ENCODE peak calls at places on chromosomes 16 and 17, in eight cellular contexts. One of them, this sample, is unnamed.

GRCh38 chr16:35687071-35687470 is 2227.7 kb downstream of the TP53TG3F start:
- DNase-seq in NCI-H2171: no peak
- DNase-seq in NCI-H1417: no peak
- DNase-seq in neural crest cell: no peak
- DNase-seq in stimulated activated CD4-positive, alpha-beta T cell treated with anti-CD3 and anti-CD28 coated beads, Interleukin-12 subunit alpha, Interleukin-12 subunit beta, amount 100 ng/mL, for 24 hours: no peak
- DNase-seq in HFF-Myc: no peak
- DNase-seq in iris pigment epithelial cell: no peak
- DNase-seq in stromal cell of bone marrow: no peak
- DNase-seq in this sample: no peak

GRCh38 chr16:56102159-56102798 is 89.0 kb upstream of the GNAO1 start:
- DNase-seq in NCI-H2171: peak
- DNase-seq in NCI-H1417: peak
- DNase-seq in neural crest cell: no peak
- DNase-seq in stimulated activated CD4-positive, alpha-beta T cell treated with anti-CD3 and anti-CD28 coated beads, Interleukin-12 subunit alpha, Interleukin-12 subunit beta, amount 100 ng/mL, for 24 hours: no peak
- DNase-seq in HFF-Myc: no peak
- DNase-seq in iris pigment epithelial cell: no peak
- DNase-seq in stromal cell of bone marrow: peak
- DNase-seq in this sample: no peak

GRCh38 chr16:47058295-47059086 is 85.0 kb upstream of the DNAJA2 start:
- DNase-seq in NCI-H2171: no peak
- DNase-seq in NCI-H1417: no peak
- DNase-seq in neural crest cell: no peak
- DNase-seq in stimulated activated CD4-positive, alpha-beta T cell treated with anti-CD3 and anti-CD28 coated beads, Interleukin-12 subunit alpha, Interleukin-12 subunit beta, amount 100 ng/mL, for 24 hours: no peak
- DNase-seq in HFF-Myc: no peak
- DNase-seq in iris pigment epithelial cell: no peak
- DNase-seq in stromal cell of bone marrow: no peak
- DNase-seq in this sample: peak

GRCh38 chr16:28082624-28083023 is 19.1 kb upstream of the GSG1L start:
- DNase-seq in NCI-H2171: no peak
- DNase-seq in NCI-H1417: no peak
- DNase-seq in neural crest cell: no peak
- DNase-seq in stimulated activated CD4-positive, alpha-beta T cell treated with anti-CD3 and anti-CD28 coated beads, Interleukin-12 subunit alpha, Interleukin-12 subunit beta, amount 100 ng/mL, for 24 hours: no peak
- DNase-seq in HFF-Myc: no peak
- DNase-seq in iris pigment epithelial cell: peak
- DNase-seq in stromal cell of bone marrow: no peak
- DNase-seq in this sample: no peak

GRCh38 chr17:49817993-49818392 is 29.5 kb downstream of the KAT7 start:
- DNase-seq in NCI-H2171: no peak
- DNase-seq in NCI-H1417: no peak
- DNase-seq in neural crest cell: no peak
- DNase-seq in stimulated activated CD4-positive, alpha-beta T cell treated with anti-CD3 and anti-CD28 coated beads, Interleukin-12 subunit alpha, Interleukin-12 subunit beta, amount 100 ng/mL, for 24 hours: no peak
- DNase-seq in HFF-Myc: no peak
- DNase-seq in iris pigment epithelial cell: no peak
- DNase-seq in stromal cell of bone marrow: no peak
- DNase-seq in this sample: no peak

GRCh38 chr16:51569204-51569911 is 418.3 kb upstream of the SALL1 start:
- DNase-seq in NCI-H2171: no peak
- DNase-seq in NCI-H1417: no peak
- DNase-seq in neural crest cell: no peak
- DNase-seq in stimulated activated CD4-positive, alpha-beta T cell treated with anti-CD3 and anti-CD28 coated beads, Interleukin-12 subunit alpha, Interleukin-12 subunit beta, amount 100 ng/mL, for 24 hours: no peak
- DNase-seq in HFF-Myc: no peak
- DNase-seq in iris pigment epithelial cell: peak
- DNase-seq in stromal cell of bone marrow: no peak
- DNase-seq in this sample: peak

GRCh38 chr16:50666658-50667496 is 14.2 kb downstream of the SNX20 start:
- DNase-seq in NCI-H2171: no peak
- DNase-seq in NCI-H1417: no peak
- DNase-seq in neural crest cell: no peak
- DNase-seq in stimulated activated CD4-positive, alpha-beta T cell treated with anti-CD3 and anti-CD28 coated beads, Interleukin-12 subunit alpha, Interleukin-12 subunit beta, amount 100 ng/mL, for 24 hours: peak
- DNase-seq in HFF-Myc: no peak
- DNase-seq in iris pigment epithelial cell: no peak
- DNase-seq in stromal cell of bone marrow: no peak
- DNase-seq in this sample: no peak

GRCh38 chr16:17362191-17362590 is 108.6 kb downstream of the XYLT1 start:
- DNase-seq in NCI-H2171: no peak
- DNase-seq in NCI-H1417: peak
- DNase-seq in neural crest cell: no peak
- DNase-seq in stimulated activated CD4-positive, alpha-beta T cell treated with anti-CD3 and anti-CD28 coated beads, Interleukin-12 subunit alpha, Interleukin-12 subunit beta, amount 100 ng/mL, for 24 hours: no peak
- DNase-seq in HFF-Myc: no peak
- DNase-seq in iris pigment epithelial cell: no peak
- DNase-seq in stromal cell of bone marrow: no peak
- DNase-seq in this sample: no peak

GRCh38 chr17:50262001-50262794 is 12.1 kb upstream of the TMEM92 start:
- DNase-seq in NCI-H2171: no peak
- DNase-seq in NCI-H1417: no peak
- DNase-seq in neural crest cell: no peak
- DNase-seq in stimulated activated CD4-positive, alpha-beta T cell treated with anti-CD3 and anti-CD28 coated beads, Interleukin-12 subunit alpha, Interleukin-12 subunit beta, amount 100 ng/mL, for 24 hours: no peak
- DNase-seq in HFF-Myc: no peak
- DNase-seq in iris pigment epithelial cell: no peak
- DNase-seq in stromal cell of bone marrow: no peak
- DNase-seq in this sample: no peak

GRCh38 chr17:31393749-31394146 is 2.3 kb downstream of the RAB11FIP4 start:
- DNase-seq in NCI-H2171: no peak
- DNase-seq in NCI-H1417: no peak
- DNase-seq in neural crest cell: no peak
- DNase-seq in stimulated activated CD4-positive, alpha-beta T cell treated with anti-CD3 and anti-CD28 coated beads, Interleukin-12 subunit alpha, Interleukin-12 subunit beta, amount 100 ng/mL, for 24 hours: no peak
- DNase-seq in HFF-Myc: no peak
- DNase-seq in iris pigment epithelial cell: no peak
- DNase-seq in stromal cell of bone marrow: no peak
- DNase-seq in this sample: no peak

GRCh38 chr16:28863929-28864886 is 565 bp downstream of the SH2B1 start:
- DNase-seq in NCI-H2171: no peak
- DNase-seq in NCI-H1417: no peak
- DNase-seq in neural crest cell: no peak
- DNase-seq in stimulated activated CD4-positive, alpha-beta T cell treated with anti-CD3 and anti-CD28 coated beads, Interleukin-12 subunit alpha, Interleukin-12 subunit beta, amount 100 ng/mL, for 24 hours: no peak
- DNase-seq in HFF-Myc: no peak
- DNase-seq in iris pigment epithelial cell: peak
- DNase-seq in stromal cell of bone marrow: peak
- DNase-seq in this sample: peak

GRCh38 chr17:40596261-40596919 is 31.1 kb upstream of the CCR7 start:
- DNase-seq in NCI-H2171: peak
- DNase-seq in NCI-H1417: no peak
- DNase-seq in neural crest cell: no peak
- DNase-seq in stimulated activated CD4-positive, alpha-beta T cell treated with anti-CD3 and anti-CD28 coated beads, Interleukin-12 subunit alpha, Interleukin-12 subunit beta, amount 100 ng/mL, for 24 hours: no peak
- DNase-seq in HFF-Myc: peak
- DNase-seq in iris pigment epithelial cell: no peak
- DNase-seq in stromal cell of bone marrow: no peak
- DNase-seq in this sample: no peak

GRCh38 chr17:55833311-55833710 is 82.5 kb downstream of the PCTP start:
- DNase-seq in NCI-H2171: no peak
- DNase-seq in NCI-H1417: no peak
- DNase-seq in neural crest cell: no peak
- DNase-seq in stimulated activated CD4-positive, alpha-beta T cell treated with anti-CD3 and anti-CD28 coated beads, Interleukin-12 subunit alpha, Interleukin-12 subunit beta, amount 100 ng/mL, for 24 hours: no peak
- DNase-seq in HFF-Myc: no peak
- DNase-seq in iris pigment epithelial cell: no peak
- DNase-seq in stromal cell of bone marrow: peak
- DNase-seq in this sample: no peak

GRCh38 chr16:50050802-50051201 is 15.0 kb upstream of the HEATR3 start:
- DNase-seq in NCI-H2171: no peak
- DNase-seq in NCI-H1417: no peak
- DNase-seq in neural crest cell: no peak
- DNase-seq in stimulated activated CD4-positive, alpha-beta T cell treated with anti-CD3 and anti-CD28 coated beads, Interleukin-12 subunit alpha, Interleukin-12 subunit beta, amount 100 ng/mL, for 24 hours: no peak
- DNase-seq in HFF-Myc: no peak
- DNase-seq in iris pigment epithelial cell: no peak
- DNase-seq in stromal cell of bone marrow: no peak
- DNase-seq in this sample: no peak

GRCh38 chr16:87145181-87146176 is 171.7 kb downstream of the C16orf95 start:
- DNase-seq in NCI-H2171: no peak
- DNase-seq in NCI-H1417: no peak
- DNase-seq in neural crest cell: no peak
- DNase-seq in stimulated activated CD4-positive, alpha-beta T cell treated with anti-CD3 and anti-CD28 coated beads, Interleukin-12 subunit alpha, Interleukin-12 subunit beta, amount 100 ng/mL, for 24 hours: no peak
- DNase-seq in HFF-Myc: peak
- DNase-seq in iris pigment epithelial cell: peak
- DNase-seq in stromal cell of bone marrow: no peak
- DNase-seq in this sample: peak

GRCh38 chr17:57911834-57912673 is 43.2 kb downstream of the CUEDC1 start:
- DNase-seq in NCI-H2171: peak
- DNase-seq in NCI-H1417: peak
- DNase-seq in neural crest cell: no peak
- DNase-seq in stimulated activated CD4-positive, alpha-beta T cell treated with anti-CD3 and anti-CD28 coated beads, Interleukin-12 subunit alpha, Interleukin-12 subunit beta, amount 100 ng/mL, for 24 hours: no peak
- DNase-seq in HFF-Myc: peak
- DNase-seq in iris pigment epithelial cell: no peak
- DNase-seq in stromal cell of bone marrow: no peak
- DNase-seq in this sample: peak

GRCh38 chr16:82660078-82660645 is 33.4 kb downstream of the CDH13 start:
- DNase-seq in NCI-H2171: no peak
- DNase-seq in NCI-H1417: no peak
- DNase-seq in neural crest cell: no peak
- DNase-seq in stimulated activated CD4-positive, alpha-beta T cell treated with anti-CD3 and anti-CD28 coated beads, Interleukin-12 subunit alpha, Interleukin-12 subunit beta, amount 100 ng/mL, for 24 hours: peak
- DNase-seq in HFF-Myc: no peak
- DNase-seq in iris pigment epithelial cell: peak
- DNase-seq in stromal cell of bone marrow: peak
- DNase-seq in this sample: peak

GRCh38 chr16:54407596-54407995 is 121.0 kb upstream of the IRX3 start:
- DNase-seq in NCI-H2171: no peak
- DNase-seq in NCI-H1417: no peak
- DNase-seq in neural crest cell: no peak
- DNase-seq in stimulated activated CD4-positive, alpha-beta T cell treated with anti-CD3 and anti-CD28 coated beads, Interleukin-12 subunit alpha, Interleukin-12 subunit beta, amount 100 ng/mL, for 24 hours: no peak
- DNase-seq in HFF-Myc: peak
- DNase-seq in iris pigment epithelial cell: peak
- DNase-seq in stromal cell of bone marrow: peak
- DNase-seq in this sample: peak

GRCh38 chr17:46135126-46135812 is 58.0 kb downstream of the KANSL1 start:
- DNase-seq in NCI-H2171: no peak
- DNase-seq in NCI-H1417: no peak
- DNase-seq in neural crest cell: no peak
- DNase-seq in stimulated activated CD4-positive, alpha-beta T cell treated with anti-CD3 and anti-CD28 coated beads, Interleukin-12 subunit alpha, Interleukin-12 subunit beta, amount 100 ng/mL, for 24 hours: no peak
- DNase-seq in HFF-Myc: no peak
- DNase-seq in iris pigment epithelial cell: no peak
- DNase-seq in stromal cell of bone marrow: no peak
- DNase-seq in this sample: no peak

GRCh38 chr16:25014500-25015147 is 545 bp downstream of the ARHGAP17 start:
- DNase-seq in NCI-H2171: peak
- DNase-seq in NCI-H1417: peak
- DNase-seq in neural crest cell: peak
- DNase-seq in stimulated activated CD4-positive, alpha-beta T cell treated with anti-CD3 and anti-CD28 coated beads, Interleukin-12 subunit alpha, Interleukin-12 subunit beta, amount 100 ng/mL, for 24 hours: no peak
- DNase-seq in HFF-Myc: no peak
- DNase-seq in iris pigment epithelial cell: peak
- DNase-seq in stromal cell of bone marrow: no peak
- DNase-seq in this sample: peak

GRCh38 chr17:47257651-47258339 is 4.2 kb downstream of the ITGB3 start:
- DNase-seq in NCI-H2171: no peak
- DNase-seq in NCI-H1417: no peak
- DNase-seq in neural crest cell: no peak
- DNase-seq in stimulated activated CD4-positive, alpha-beta T cell treated with anti-CD3 and anti-CD28 coated beads, Interleukin-12 subunit alpha, Interleukin-12 subunit beta, amount 100 ng/mL, for 24 hours: no peak
- DNase-seq in HFF-Myc: no peak
- DNase-seq in iris pigment epithelial cell: peak
- DNase-seq in stromal cell of bone marrow: peak
- DNase-seq in this sample: peak

GRCh38 chr17:45149037-45149668 is 878 bp downstream of the HEXIM1 start:
- DNase-seq in NCI-H2171: peak
- DNase-seq in NCI-H1417: peak
- DNase-seq in neural crest cell: peak
- DNase-seq in stimulated activated CD4-positive, alpha-beta T cell treated with anti-CD3 and anti-CD28 coated beads, Interleukin-12 subunit alpha, Interleukin-12 subunit beta, amount 100 ng/mL, for 24 hours: peak
- DNase-seq in HFF-Myc: no peak
- DNase-seq in iris pigment epithelial cell: peak
- DNase-seq in stromal cell of bone marrow: peak
- DNase-seq in this sample: peak

GRCh38 chr17:59830007-59830630 is 62.6 kb downstream of the TUBD1 start:
- DNase-seq in NCI-H2171: no peak
- DNase-seq in NCI-H1417: no peak
- DNase-seq in neural crest cell: no peak
- DNase-seq in stimulated activated CD4-positive, alpha-beta T cell treated with anti-CD3 and anti-CD28 coated beads, Interleukin-12 subunit alpha, Interleukin-12 subunit beta, amount 100 ng/mL, for 24 hours: no peak
- DNase-seq in HFF-Myc: no peak
- DNase-seq in iris pigment epithelial cell: peak
- DNase-seq in stromal cell of bone marrow: no peak
- DNase-seq in this sample: peak

GRCh38 chr16:86086471-86086870 is 187.5 kb downstream of the IRF8 start:
- DNase-seq in NCI-H2171: no peak
- DNase-seq in NCI-H1417: no peak
- DNase-seq in neural crest cell: no peak
- DNase-seq in stimulated activated CD4-positive, alpha-beta T cell treated with anti-CD3 and anti-CD28 coated beads, Interleukin-12 subunit alpha, Interleukin-12 subunit beta, amount 100 ng/mL, for 24 hours: no peak
- DNase-seq in HFF-Myc: no peak
- DNase-seq in iris pigment epithelial cell: no peak
- DNase-seq in stromal cell of bone marrow: no peak
- DNase-seq in this sample: no peak

GRCh38 chr17:31320791-31321190 is 631 bp downstream of the EVI2A start:
- DNase-seq in NCI-H2171: no peak
- DNase-seq in NCI-H1417: no peak
- DNase-seq in neural crest cell: no peak
- DNase-seq in stimulated activated CD4-positive, alpha-beta T cell treated with anti-CD3 and anti-CD28 coated beads, Interleukin-12 subunit alpha, Interleukin-12 subunit beta, amount 100 ng/mL, for 24 hours: no peak
- DNase-seq in HFF-Myc: peak
- DNase-seq in iris pigment epithelial cell: no peak
- DNase-seq in stromal cell of bone marrow: no peak
- DNase-seq in this sample: peak

GRCh38 chr17:45019177-45019711 is 32.2 kb downstream of the DCAKD start:
- DNase-seq in NCI-H2171: peak
- DNase-seq in NCI-H1417: peak
- DNase-seq in neural crest cell: peak
- DNase-seq in stimulated activated CD4-positive, alpha-beta T cell treated with anti-CD3 and anti-CD28 coated beads, Interleukin-12 subunit alpha, Interleukin-12 subunit beta, amount 100 ng/mL, for 24 hours: peak
- DNase-seq in HFF-Myc: no peak
- DNase-seq in iris pigment epithelial cell: peak
- DNase-seq in stromal cell of bone marrow: peak
- DNase-seq in this sample: no peak

GRCh38 chr17:73466704-73467433 is 155.1 kb upstream of the CDC42EP4 start:
- DNase-seq in NCI-H2171: no peak
- DNase-seq in NCI-H1417: no peak
- DNase-seq in neural crest cell: no peak
- DNase-seq in stimulated activated CD4-positive, alpha-beta T cell treated with anti-CD3 and anti-CD28 coated beads, Interleukin-12 subunit alpha, Interleukin-12 subunit beta, amount 100 ng/mL, for 24 hours: no peak
- DNase-seq in HFF-Myc: no peak
- DNase-seq in iris pigment epithelial cell: no peak
- DNase-seq in stromal cell of bone marrow: no peak
- DNase-seq in this sample: no peak

GRCh38 chr16:876523-877241 is 76.1 kb upstream of the GNG13 start:
- DNase-seq in NCI-H2171: no peak
- DNase-seq in NCI-H1417: no peak
- DNase-seq in neural crest cell: no peak
- DNase-seq in stimulated activated CD4-positive, alpha-beta T cell treated with anti-CD3 and anti-CD28 coated beads, Interleukin-12 subunit alpha, Interleukin-12 subunit beta, amount 100 ng/mL, for 24 hours: no peak
- DNase-seq in HFF-Myc: no peak
- DNase-seq in iris pigment epithelial cell: no peak
- DNase-seq in stromal cell of bone marrow: no peak
- DNase-seq in this sample: no peak

GRCh38 chr17:6145946-6146345 is 75.8 kb downstream of the WSCD1 start:
- DNase-seq in NCI-H2171: no peak
- DNase-seq in NCI-H1417: no peak
- DNase-seq in neural crest cell: no peak
- DNase-seq in stimulated activated CD4-positive, alpha-beta T cell treated with anti-CD3 and anti-CD28 coated beads, Interleukin-12 subunit alpha, Interleukin-12 subunit beta, amount 100 ng/mL, for 24 hours: no peak
- DNase-seq in HFF-Myc: no peak
- DNase-seq in iris pigment epithelial cell: no peak
- DNase-seq in stromal cell of bone marrow: no peak
- DNase-seq in this sample: no peak

GRCh38 chr17:63578769-63579111 is 22.0 kb upstream of the TACO1 start:
- DNase-seq in NCI-H2171: no peak
- DNase-seq in NCI-H1417: peak
- DNase-seq in neural crest cell: no peak
- DNase-seq in stimulated activated CD4-positive, alpha-beta T cell treated with anti-CD3 and anti-CD28 coated beads, Interleukin-12 subunit alpha, Interleukin-12 subunit beta, amount 100 ng/mL, for 24 hours: no peak
- DNase-seq in HFF-Myc: no peak
- DNase-seq in iris pigment epithelial cell: no peak
- DNase-seq in stromal cell of bone marrow: no peak
- DNase-seq in this sample: no peak

GRCh38 chr16:89300311-89300975 is 82.9 kb downstream of the ZNF778 start:
- DNase-seq in NCI-H2171: no peak
- DNase-seq in NCI-H1417: no peak
- DNase-seq in neural crest cell: no peak
- DNase-seq in stimulated activated CD4-positive, alpha-beta T cell treated with anti-CD3 and anti-CD28 coated beads, Interleukin-12 subunit alpha, Interleukin-12 subunit beta, amount 100 ng/mL, for 24 hours: no peak
- DNase-seq in HFF-Myc: no peak
- DNase-seq in iris pigment epithelial cell: peak
- DNase-seq in stromal cell of bone marrow: no peak
- DNase-seq in this sample: peak

GRCh38 chr16:88971371-88972097 is 5.5 kb downstream of the CBFA2T3 start:
- DNase-seq in NCI-H2171: no peak
- DNase-seq in NCI-H1417: no peak
- DNase-seq in neural crest cell: no peak
- DNase-seq in stimulated activated CD4-positive, alpha-beta T cell treated with anti-CD3 and anti-CD28 coated beads, Interleukin-12 subunit alpha, Interleukin-12 subunit beta, amount 100 ng/mL, for 24 hours: no peak
- DNase-seq in HFF-Myc: no peak
- DNase-seq in iris pigment epithelial cell: no peak
- DNase-seq in stromal cell of bone marrow: no peak
- DNase-seq in this sample: no peak

GRCh38 chr17:59485018-59485417 is 80.4 kb upstream of the DHX40 start:
- DNase-seq in NCI-H2171: no peak
- DNase-seq in NCI-H1417: no peak
- DNase-seq in neural crest cell: no peak
- DNase-seq in stimulated activated CD4-positive, alpha-beta T cell treated with anti-CD3 and anti-CD28 coated beads, Interleukin-12 subunit alpha, Interleukin-12 subunit beta, amount 100 ng/mL, for 24 hours: no peak
- DNase-seq in HFF-Myc: no peak
- DNase-seq in iris pigment epithelial cell: no peak
- DNase-seq in stromal cell of bone marrow: no peak
- DNase-seq in this sample: no peak

GRCh38 chr17:68707032-68707431 is 105.9 kb upstream of the FAM20A start:
- DNase-seq in NCI-H2171: no peak
- DNase-seq in NCI-H1417: no peak
- DNase-seq in neural crest cell: no peak
- DNase-seq in stimulated activated CD4-positive, alpha-beta T cell treated with anti-CD3 and anti-CD28 coated beads, Interleukin-12 subunit alpha, Interleukin-12 subunit beta, amount 100 ng/mL, for 24 hours: no peak
- DNase-seq in HFF-Myc: peak
- DNase-seq in iris pigment epithelial cell: peak
- DNase-seq in stromal cell of bone marrow: peak
- DNase-seq in this sample: peak